ENCODE peak calls at places on chromosomes 3 and 15, in five cellular contexts. I is tibial artery; J is adrenal gland; O is CD4-positive, CD25-positive, alpha-beta regulatory T cell; Y is upper lobe of right lung. M is an unnamed sample.

GRCh38 chr3:52032702-52033408 is 23.5 kb downstream of the DUSP7 start:
- DNase-seq in I (no peak), J (no peak), O (no peak), Y (no peak), M (no peak)

GRCh38 chr15:78104566-78105500 is 12.5 kb downstream of the SH2D7 start:
- DNase-seq in I (no peak), J (no peak), O (peak; percentile 60), Y (peak; percentile 37), M (no peak)

GRCh38 chr3:143885803-143886427 is 37.6 kb upstream of the SLC9A9 start:
- DNase-seq in I (no peak), J (peak; percentile 18), O (peak; percentile 63), Y (no peak), M (no peak)

GRCh38 chr3:45224824-45225464 is 1.1 kb downstream of the TMEM158 start:
- DNase-seq in I (peak; percentile 79), J (peak; percentile 78), O (peak; percentile 16), Y (peak; percentile 91), M (no peak)

GRCh38 chr15:31487811-31488436 is 161.3 kb downstream of the KLF13 start:
- DNase-seq in I (no peak), J (no peak), O (peak; percentile 23), Y (peak; percentile 57), M (peak; percentile 69)

GRCh38 chr3:88019024-88019423 is 39.8 kb downstream of the CGGBP1 start:
- DNase-seq in I (no peak), J (no peak), O (peak; percentile 65), Y (no peak), M (no peak)

GRCh38 chr15:31930967-31931366 is 99.3 kb upstream of the CHRNA7 start:
- DNase-seq in I (no peak), J (no peak), O (no peak), Y (no peak), M (no peak)

GRCh38 chr15:69417581-69417980 is 3.4 kb downstream of the KIF23 start:
- DNase-seq in I (no peak), J (no peak), O (no peak), Y (no peak), M (no peak)

GRCh38 chr3:120364821-120365220 is 15.7 kb upstream of the LRRC58 start:
- DNase-seq in I (no peak), J (no peak), O (no peak), Y (no peak), M (no peak)

GRCh38 chr3:46500631-46501377 is 3.0 kb downstream of the RTP3 start:
- DNase-seq in I (no peak), J (no peak), O (no peak), Y (no peak), M (no peak)

GRCh38 chr3:54999159-54999558 is 71.3 kb upstream of the LRTM1 start:
- DNase-seq in I (no peak), J (no peak), O (no peak), Y (no peak), M (no peak)

GRCh38 chr15:83283813-83284562 is 476 bp downstream of the BNC1 start:
- DNase-seq in I (no peak), J (no peak), O (no peak), Y (no peak), M (no peak)

GRCh38 chr15:39411102-39411989 is 169.5 kb upstream of the THBS1 start:
- DNase-seq in I (no peak), J (no peak), O (no peak), Y (no peak), M (no peak)

GRCh38 chr3:5010140-5010539 is 30.9 kb downstream of the BHLHE40 start:
- DNase-seq in I (no peak), J (no peak), O (no peak), Y (no peak), M (no peak)

DNA sequence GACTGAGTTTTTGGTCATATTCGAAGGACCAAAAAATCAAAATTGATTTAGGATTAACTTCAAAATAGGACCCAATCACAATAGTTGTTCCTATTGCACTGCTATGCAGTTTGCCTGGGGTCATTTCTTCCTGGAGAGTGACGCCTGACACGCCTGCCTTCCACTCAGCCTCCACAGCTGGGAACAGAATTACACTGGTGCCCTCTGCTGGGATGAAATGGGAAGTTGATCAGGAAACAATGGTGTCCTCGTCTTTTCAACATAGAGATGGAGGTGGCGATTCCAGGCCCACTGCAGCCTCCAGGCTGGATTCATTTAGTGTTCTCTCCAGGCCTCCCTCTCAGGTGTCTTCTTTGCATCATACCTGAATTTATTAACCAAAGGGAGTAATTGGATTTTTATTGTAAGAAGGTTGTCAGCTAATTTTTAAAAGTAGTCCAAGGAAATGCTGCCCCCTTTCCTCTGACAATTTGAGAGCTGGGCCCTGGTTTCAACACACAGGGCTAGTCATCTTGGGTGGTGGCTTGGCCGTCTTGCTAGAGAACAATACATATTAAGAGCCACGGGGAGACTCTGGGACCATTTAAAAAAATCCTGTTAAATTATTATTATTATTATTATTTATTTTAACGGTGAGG is 69.7 kb downstream of the GAP43 start:
- DNase-seq in I (peak; percentile 81), J (peak; percentile 76), O (peak; percentile 65), Y (peak; percentile 71), M (no peak)
- H3K27ac ChIP-seq in I (no peak overlapping the region), J (peak overlapping the region; percentile 41), O (no peak overlapping the region), Y (no peak overlapping the region), M (no peak overlapping the region)

DNA sequence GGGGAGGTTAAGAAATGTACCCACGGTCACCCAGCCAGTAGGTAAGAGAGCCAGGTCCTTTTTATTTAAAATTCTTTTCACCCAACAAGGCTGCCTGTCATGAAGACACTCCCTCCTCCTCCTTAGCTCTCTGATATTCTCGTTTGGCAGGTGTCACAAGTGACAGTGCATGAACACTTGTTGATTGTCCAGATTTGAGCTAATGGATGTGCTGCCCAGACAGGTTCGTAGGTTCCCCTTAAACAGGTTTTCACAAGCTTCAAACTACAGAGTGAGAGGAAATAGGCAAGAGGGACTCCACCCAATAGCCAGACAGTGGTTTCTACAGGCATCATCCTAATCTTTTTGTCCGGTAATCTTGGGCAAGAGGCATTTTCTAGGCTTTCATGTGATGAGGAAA is 32.2 kb downstream of the ATP13A4 start:
- DNase-seq in I (no peak), J (no peak), O (no peak), Y (no peak), M (no peak)
- H3K27ac ChIP-seq in I (no peak overlapping the region), J (no peak overlapping the region), O (no peak overlapping the region), Y (no peak overlapping the region), M (no peak overlapping the region)

GRCh38 chr3:161296814-161297213 is 74.5 kb downstream of the SPTSSB start:
- DNase-seq in I (no peak), J (no peak), O (no peak), Y (no peak), M (no peak)
- H3K27ac ChIP-seq in I (no peak overlapping the region), J (no peak overlapping the region), O (no peak overlapping the region), Y (no peak overlapping the region), M (no peak overlapping the region)

DNA sequence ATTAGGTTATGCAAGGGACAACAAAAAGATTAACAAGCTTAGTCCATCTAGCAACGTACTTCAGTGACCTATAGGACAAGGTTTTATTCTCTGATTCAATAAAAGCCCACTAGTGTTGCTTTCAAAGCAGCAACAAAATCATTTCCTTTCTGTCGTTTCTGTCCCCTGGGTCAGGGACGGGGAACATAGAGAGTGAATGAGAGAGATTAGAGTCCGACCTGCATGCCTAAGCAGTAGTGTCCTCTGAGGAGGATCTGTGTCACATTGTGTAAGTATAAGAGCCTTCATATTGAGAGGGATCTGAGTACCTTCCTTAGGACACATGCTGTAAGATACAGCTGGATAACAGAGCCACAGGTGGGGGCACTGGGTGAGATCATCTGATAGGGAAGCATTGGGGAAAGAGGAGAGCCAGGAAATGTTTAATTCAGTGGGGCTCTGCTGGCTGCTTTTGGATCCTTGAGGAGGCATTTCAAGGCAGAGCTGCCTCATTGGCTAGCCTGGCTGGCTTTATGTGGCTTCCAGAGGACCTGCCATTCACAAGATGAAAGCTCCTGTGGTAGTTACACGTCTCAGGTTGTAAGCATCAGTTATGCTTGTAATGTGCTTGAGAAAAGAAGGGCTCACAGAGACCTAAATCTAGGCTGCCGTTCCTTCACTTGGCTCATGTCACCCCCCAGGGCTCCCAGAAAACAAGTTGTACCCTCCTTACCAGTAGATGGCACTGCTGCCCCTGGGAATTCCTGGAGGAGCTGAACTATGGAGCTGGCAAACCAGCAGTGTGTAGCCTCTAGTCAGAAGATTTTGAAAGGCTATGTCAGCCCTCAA is 2.7 kb downstream of the TMEM108 start:
- DNase-seq in I (peak; percentile 69), J (peak; percentile 89), O (peak; percentile 13), Y (peak; percentile 68), M (no peak)
- H3K27ac ChIP-seq in I (no peak overlapping the region), J (peak overlapping the region; percentile 72), O (no peak overlapping the region), Y (peak overlapping the region; percentile 0), M (peak overlapping the region; percentile 6)

DNA sequence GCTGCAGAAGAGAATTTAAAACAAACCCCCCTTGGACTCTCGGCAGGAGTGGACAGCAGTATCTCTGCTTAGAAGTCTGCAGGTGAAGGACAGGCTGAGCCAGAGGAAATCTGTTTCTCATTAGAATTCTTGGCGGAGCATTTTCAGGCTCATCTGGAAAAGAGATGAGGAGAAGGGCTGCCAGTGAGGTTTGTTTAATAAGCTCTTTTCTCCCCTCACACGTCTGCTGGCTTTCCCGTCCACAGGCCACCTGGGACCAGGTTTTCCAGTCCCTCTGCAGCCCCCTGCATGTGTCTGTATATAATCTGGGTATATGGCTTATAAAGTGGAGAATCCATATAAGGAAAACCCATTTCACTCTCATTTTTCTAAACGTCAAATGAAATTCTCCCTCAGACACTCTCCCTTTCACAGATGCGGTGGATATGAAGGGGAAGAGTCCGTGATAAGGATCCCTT is 155.4 kb upstream of the TPM1 start:
- DNase-seq in I (no peak), J (no peak), O (no peak), Y (no peak), M (no peak)
- H3K27ac ChIP-seq in I (no peak overlapping the region), J (no peak overlapping the region), O (no peak overlapping the region), Y (no peak overlapping the region), M (no peak overlapping the region)

DNA sequence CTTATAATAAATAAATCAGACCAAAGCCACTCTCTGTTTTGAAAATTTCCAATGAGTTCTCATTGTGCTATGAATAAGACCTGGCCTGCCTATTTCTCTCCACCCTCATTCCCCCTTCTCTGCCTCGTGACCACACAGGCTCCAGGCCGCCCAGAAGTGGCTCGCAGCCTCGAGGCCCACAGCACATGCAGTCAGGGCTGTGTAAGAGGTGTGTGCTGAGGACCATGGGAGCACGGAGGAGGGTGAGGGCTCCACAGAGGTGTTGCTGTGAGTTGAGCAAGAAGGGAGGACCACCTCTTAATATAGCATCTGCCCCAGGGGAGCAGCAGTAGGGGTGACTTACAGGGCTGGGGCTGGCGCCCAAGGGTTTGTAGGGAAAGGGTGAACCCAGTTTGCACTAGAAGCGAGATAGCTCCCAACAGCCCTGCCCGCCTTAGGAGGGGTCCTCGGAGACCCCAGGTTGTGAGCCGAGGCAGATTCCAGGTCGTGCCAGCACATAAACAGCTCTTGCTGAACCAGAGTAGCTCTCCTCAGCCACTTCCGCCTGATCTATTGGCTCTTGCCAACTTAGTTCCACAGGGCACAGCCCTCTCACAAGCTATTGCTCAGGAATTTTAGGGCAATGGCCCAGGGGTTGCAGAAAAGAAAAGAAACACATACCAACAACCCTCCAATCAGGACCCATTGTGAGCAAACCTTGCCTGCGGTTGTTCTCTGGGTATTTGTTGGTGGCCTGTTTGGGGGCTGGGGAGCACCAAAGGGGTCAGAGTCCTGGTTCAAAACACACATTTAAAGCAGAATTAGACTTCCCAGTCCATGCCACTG is 117.7 kb downstream of the MYLK start:
- DNase-seq in I (peak; percentile 86), J (no peak), O (no peak), Y (no peak), M (no peak)
- H3K27ac ChIP-seq in I (peak overlapping the region; percentile 79), J (no peak overlapping the region), O (no peak overlapping the region), Y (peak overlapping the region; percentile 21), M (peak overlapping the region; percentile 58)